ENCODE peak calls at places on chromosome 5, in five cellular contexts. T, E, V, J and P are unnamed samples.

GRCh38 chr5:5320062-5320805 is 102.2 kb upstream of the ICE1 start:
- DNase-seq in T (no peak), J (no peak), E (no peak), V (no peak), P (no peak)

GRCh38 chr5:62627121-62627520 is 48.5 kb downstream of the LRRC70 start:
- DNase-seq in V (no peak), T (no peak), J (no peak), E (no peak), P (no peak)

GRCh38 chr5:61386062-61386800 is 54.2 kb downstream of the ZSWIM6 start:
- DNase-seq in T (peak), V (no peak), J (no peak), E (no peak), P (no peak)

GRCh38 chr5:157917909-157918809 is 59.2 kb upstream of the CLINT1 start:
- DNase-seq in T (peak), V (peak), J (peak), E (peak), P (peak)

GRCh38 chr5:136101884-136102283 is 30.8 kb upstream of the SMAD5 start:
- DNase-seq in E (no peak), V (no peak), T (no peak), J (no peak), P (no peak)

GRCh38 chr5:172002840-172003512 is 3.5 kb downstream of the FBXW11 start:
- DNase-seq in V (no peak), J (no peak), E (no peak), T (no peak), P (no peak)

GRCh38 chr5:130885027-130885426 is 280.0 kb downstream of the HINT1 start:
- DNase-seq in T (peak), V (no peak), J (no peak), E (no peak), P (no peak)

GRCh38 chr5:28495876-28496275 is 1457.5 kb upstream of the CDH9 start:
- DNase-seq in V (no peak), T (no peak), J (no peak), E (no peak), P (no peak)

GRCh38 chr5:59709833-59710232 is 183.7 kb downstream of the PDE4D start:
- DNase-seq in E (peak), V (no peak), T (no peak), J (no peak), P (peak)

GRCh38 chr5:5089895-5090649 is 50.1 kb upstream of the ADAMTS16 start:
- DNase-seq in E (no peak), T (no peak), V (no peak), J (no peak), P (no peak)

GRCh38 chr5:62974623-62975022 is 396.0 kb downstream of the LRRC70 start:
- DNase-seq in J (no peak), T (no peak), V (no peak), E (no peak), P (no peak)

GRCh38 chr5:116573279-116573616 is 1.4 kb downstream of the SEMA6A start:
- DNase-seq in T (no peak), V (no peak), J (peak), E (peak), P (no peak)

GRCh38 chr5:177516601-177517568 is at the start of gene DDX41:
- DNase-seq in J (peak), T (peak), E (peak), V (peak), P (peak)

GRCh38 chr5:1792842-1793266 is 6.8 kb downstream of the MRPL36 start:
- DNase-seq in E (peak), V (no peak), J (peak), T (no peak), P (peak)

GRCh38 chr5:66358741-66359140 is 214.6 kb downstream of the SREK1 start:
- DNase-seq in T (no peak), V (no peak), J (no peak), E (no peak), P (no peak)

GRCh38 chr5:111853748-111854147 is 96.8 kb upstream of the NREP start:
- DNase-seq in V (no peak), T (no peak), J (peak), E (no peak), P (peak)

GRCh38 chr5:93192107-93192506 is 388.9 kb downstream of the NR2F1-AS1 start:
- DNase-seq in T (peak), V (no peak), J (no peak), E (peak), P (peak)

GRCh38 chr5:32443145-32443540 is 1.4 kb downstream of the ZFR start:
- DNase-seq in V (no peak), E (peak), T (no peak), J (no peak), P (peak)

GRCh38 chr5:32057157-32058096 is 116.7 kb downstream of the GOLPH3 start:
- DNase-seq in J (no peak), T (no peak), V (no peak), E (peak), P (peak)

GRCh38 chr5:148778891-148779290 is 47.5 kb upstream of the ADRB2 start:
- DNase-seq in E (no peak), J (no peak), V (no peak), T (no peak), P (no peak)

GRCh38 chr5:126454081-126454480 is 30.9 kb downstream of the GRAMD2B start:
- DNase-seq in T (no peak), J (no peak), V (no peak), E (no peak), P (no peak)

GRCh38 chr5:95852567-95852966 is 30.0 kb upstream of the GLRX start:
- DNase-seq in E (no peak), T (no peak), V (no peak), J (no peak), P (no peak)

GRCh38 chr5:87924451-87924850 is 344.2 kb downstream of the TMEM161B start:
- DNase-seq in E (no peak), J (no peak), T (no peak), V (no peak), P (no peak)

GRCh38 chr5:159017787-159018186 is 81.9 kb downstream of the EBF1 start:
- DNase-seq in E (peak), V (no peak), J (no peak), T (no peak), P (peak)

GRCh38 chr5:56313004-56313531 is 79.9 kb upstream of the ANKRD55 start:
- DNase-seq in T (no peak), J (no peak), E (no peak), V (no peak), P (no peak)

GRCh38 chr5:29498412-29498811 is 1695.1 kb upstream of the CDH6 start:
- DNase-seq in J (no peak), V (no peak), T (no peak), E (no peak), P (no peak)

GRCh38 chr5:158484246-158484645 is 615.5 kb downstream of the EBF1 start:
- DNase-seq in T (no peak), V (no peak), J (no peak), E (peak), P (peak)

GRCh38 chr5:32390819-32391591 is 53.5 kb downstream of the ZFR start:
- DNase-seq in E (peak), J (no peak), T (peak), V (no peak), P (peak)

GRCh38 chr5:94793113-94793815 is 174.8 kb downstream of the SLF1 start:
- DNase-seq in V (no peak), T (no peak), E (peak), J (peak), P (peak)

GRCh38 chr5:50593681-50594080 is 72.8 kb upstream of the PARP8 start:
- DNase-seq in E (no peak), V (peak), T (no peak), J (no peak), P (no peak)

GRCh38 chr5:35166043-35166442 is 64.2 kb downstream of the PRLR start:
- DNase-seq in E (no peak), J (no peak), T (no peak), V (no peak), P (no peak)

GRCh38 chr5:25892251-25892650 is 1146.1 kb downstream of the CDH9 start:
- DNase-seq in T (no peak), E (no peak), J (no peak), V (no peak), P (no peak)

GRCh38 chr5:107519900-107520354 is 150.8 kb downstream of the EFNA5 start:
- DNase-seq in V (no peak), E (peak), T (no peak), J (no peak), P (peak)